ENCODE peak calls at places on chromosomes 11 and 22, in seven cellular contexts. One of them, this sample, is unnamed. For H3K4me1, the result is how much of the 10 kb centered on the place peaks cover.

GRCh38 chr22:50733521-50734342 is 4.3 kb upstream of the ACR start:
- DNase-seq in left ventricle myocardium inferior: peak
- DNase-seq in MM.1S: peak
- DNase-seq in CD8-positive, alpha-beta T cell: no peak
- DNase-seq in tibial nerve: peak
- DNase-seq in GM23338: no peak
- DNase-seq in foreskin keratinocyte: no peak
- DNase-seq in this sample: no peak

GRCh38 chr11:20156280-20156875 is 3.9 kb downstream of the DBX1 start:
- DNase-seq in left ventricle myocardium inferior: no peak
- DNase-seq in CD8-positive, alpha-beta T cell: peak
- DNase-seq in tibial nerve: no peak
- DNase-seq in GM23338: peak
- DNase-seq in MM.1S: no peak
- DNase-seq in foreskin keratinocyte: no peak
- DNase-seq in this sample: no peak

GRCh38 chr11:1234054-1234720 is 11.3 kb downstream of the MUC5B start:
- DNase-seq in GM23338: no peak
- DNase-seq in CD8-positive, alpha-beta T cell: no peak
- DNase-seq in MM.1S: no peak
- DNase-seq in foreskin keratinocyte: no peak
- DNase-seq in left ventricle myocardium inferior: peak
- DNase-seq in tibial nerve: no peak
- DNase-seq in this sample: no peak

GRCh38 chr11:12390258-12390657 is 12.9 kb downstream of the PARVA start:
- DNase-seq in MM.1S: no peak
- DNase-seq in CD8-positive, alpha-beta T cell: no peak
- DNase-seq in left ventricle myocardium inferior: no peak
- DNase-seq in tibial nerve: no peak
- DNase-seq in GM23338: no peak
- DNase-seq in foreskin keratinocyte: no peak
- DNase-seq in this sample: no peak

GRCh38 chr11:112465433-112466024 is 204.9 kb upstream of the PLET1 start:
- DNase-seq in GM23338: no peak
- DNase-seq in foreskin keratinocyte: no peak
- DNase-seq in tibial nerve: no peak
- DNase-seq in MM.1S: no peak
- DNase-seq in CD8-positive, alpha-beta T cell: no peak
- DNase-seq in left ventricle myocardium inferior: no peak
- DNase-seq in this sample: no peak

GRCh38 chr11:6544921-6545850 is 48.1 kb downstream of the DNHD1 start:
- DNase-seq in GM23338: no peak
- DNase-seq in tibial nerve: no peak
- DNase-seq in CD8-positive, alpha-beta T cell: no peak
- DNase-seq in left ventricle myocardium inferior: no peak
- DNase-seq in MM.1S: no peak
- DNase-seq in foreskin keratinocyte: no peak
- DNase-seq in this sample: peak

GRCh38 chr11:115581871-115582639 is 77.8 kb upstream of the CADM1 start:
- DNase-seq in MM.1S: no peak
- DNase-seq in foreskin keratinocyte: peak
- DNase-seq in left ventricle myocardium inferior: no peak
- DNase-seq in tibial nerve: no peak
- DNase-seq in GM23338: peak
- DNase-seq in CD8-positive, alpha-beta T cell: no peak
- DNase-seq in this sample: peak

GRCh38 chr11:110295487-110296225 is 758 bp downstream of the RDX start:
- DNase-seq in CD8-positive, alpha-beta T cell: peak
- DNase-seq in left ventricle myocardium inferior: peak
- DNase-seq in tibial nerve: peak
- DNase-seq in MM.1S: peak
- DNase-seq in GM23338: peak
- DNase-seq in foreskin keratinocyte: peak
- DNase-seq in this sample: peak

GRCh38 chr22:28442951-28443876 is 236.4 kb downstream of the TTC28 start:
- DNase-seq in CD8-positive, alpha-beta T cell: peak
- DNase-seq in MM.1S: no peak
- DNase-seq in left ventricle myocardium inferior: peak
- DNase-seq in GM23338: peak
- DNase-seq in foreskin keratinocyte: peak
- DNase-seq in tibial nerve: peak
- DNase-seq in this sample: peak

GRCh38 chr11:100396281-100396680 is 290.8 kb upstream of the ARHGAP42 start:
- DNase-seq in tibial nerve: no peak
- DNase-seq in MM.1S: no peak
- DNase-seq in GM23338: no peak
- DNase-seq in CD8-positive, alpha-beta T cell: no peak
- DNase-seq in foreskin keratinocyte: no peak
- DNase-seq in left ventricle myocardium inferior: no peak
- DNase-seq in this sample: no peak

GRCh38 chr11:93017821-93018690 is 48.6 kb downstream of the MTNR1B start:
- DNase-seq in CD8-positive, alpha-beta T cell: no peak
- DNase-seq in tibial nerve: no peak
- DNase-seq in GM23338: peak
- DNase-seq in foreskin keratinocyte: peak
- DNase-seq in MM.1S: no peak
- DNase-seq in left ventricle myocardium inferior: no peak
- DNase-seq in this sample: peak

GRCh38 chr22:23180893-23181762 is 819 bp downstream of the BCR start:
- DNase-seq in GM23338: peak
- DNase-seq in CD8-positive, alpha-beta T cell: peak
- DNase-seq in left ventricle myocardium inferior: peak
- DNase-seq in foreskin keratinocyte: no peak
- DNase-seq in MM.1S: peak
- DNase-seq in tibial nerve: no peak
- DNase-seq in this sample: no peak

GRCh38 chr11:32435152-32435480 is 223 bp downstream of the WT1 start:
- DNase-seq in left ventricle myocardium inferior: no peak
- DNase-seq in GM23338: peak
- DNase-seq in CD8-positive, alpha-beta T cell: no peak
- DNase-seq in MM.1S: no peak
- DNase-seq in foreskin keratinocyte: no peak
- DNase-seq in tibial nerve: no peak
- DNase-seq in this sample: peak

GRCh38 chr11:57585301-57585700 is 12.2 kb upstream of the SERPING1 start:
- DNase-seq in tibial nerve: no peak
- DNase-seq in foreskin keratinocyte: no peak
- DNase-seq in left ventricle myocardium inferior: no peak
- DNase-seq in GM23338: no peak
- DNase-seq in MM.1S: peak
- DNase-seq in CD8-positive, alpha-beta T cell: no peak
- DNase-seq in this sample: no peak

GRCh38 chr11:82505384-82505783 is 228.3 kb downstream of the FAM181B start:
- DNase-seq in CD8-positive, alpha-beta T cell: no peak
- DNase-seq in MM.1S: no peak
- DNase-seq in GM23338: peak
- DNase-seq in tibial nerve: no peak
- DNase-seq in foreskin keratinocyte: no peak
- DNase-seq in left ventricle myocardium inferior: no peak
- DNase-seq in this sample: no peak

GRCh38 chr11:47616726-47617416 is 22.7 kb upstream of the C1QTNF4 start:
- DNase-seq in foreskin keratinocyte: no peak
- DNase-seq in left ventricle myocardium inferior: no peak
- DNase-seq in tibial nerve: peak
- DNase-seq in CD8-positive, alpha-beta T cell: no peak
- DNase-seq in GM23338: peak
- DNase-seq in MM.1S: peak
- DNase-seq in this sample: peak

GRCh38 chr11:76574406-76574805 is 96.1 kb downstream of the LRRC32 start:
- DNase-seq in GM23338: no peak
- DNase-seq in tibial nerve: no peak
- DNase-seq in CD8-positive, alpha-beta T cell: no peak
- DNase-seq in left ventricle myocardium inferior: no peak
- DNase-seq in foreskin keratinocyte: peak
- DNase-seq in MM.1S: no peak
- DNase-seq in this sample: peak

GRCh38 chr11:65489061-65489705 is 9.7 kb upstream of the MALAT1 start:
- DNase-seq in left ventricle myocardium inferior: peak
- DNase-seq in foreskin keratinocyte: no peak
- DNase-seq in tibial nerve: no peak
- DNase-seq in MM.1S: no peak
- DNase-seq in GM23338: peak
- DNase-seq in CD8-positive, alpha-beta T cell: no peak
- DNase-seq in this sample: peak

GRCh38 chr11:118277312-118277711 is 13.2 kb upstream of the MPZL2 start:
- DNase-seq in CD8-positive, alpha-beta T cell: no peak
- DNase-seq in left ventricle myocardium inferior: no peak
- DNase-seq in foreskin keratinocyte: peak
- DNase-seq in GM23338: peak
- DNase-seq in MM.1S: no peak
- DNase-seq in tibial nerve: no peak
- DNase-seq in this sample: peak

GRCh38 chr11:110297726-110298297 is 1.4 kb upstream of the RDX start:
- DNase-seq in left ventricle myocardium inferior: no peak
- DNase-seq in GM23338: peak
- DNase-seq in CD8-positive, alpha-beta T cell: no peak
- DNase-seq in foreskin keratinocyte: peak
- DNase-seq in MM.1S: no peak
- DNase-seq in tibial nerve: no peak
- DNase-seq in this sample: no peak

GRCh38 chr11:117795726-117796455 is 1.1 kb downstream of the DSCAML1 start:
- DNase-seq in GM23338: peak
- DNase-seq in tibial nerve: no peak
- DNase-seq in left ventricle myocardium inferior: no peak
- DNase-seq in CD8-positive, alpha-beta T cell: no peak
- DNase-seq in foreskin keratinocyte: no peak
- DNase-seq in MM.1S: no peak
- DNase-seq in this sample: no peak

GRCh38 chr22:19893363-19893762 is 38.7 kb upstream of the GNB1L start:
- DNase-seq in CD8-positive, alpha-beta T cell: no peak
- DNase-seq in foreskin keratinocyte: no peak
- DNase-seq in GM23338: no peak
- DNase-seq in MM.1S: no peak
- DNase-seq in left ventricle myocardium inferior: no peak
- DNase-seq in tibial nerve: no peak
- DNase-seq in this sample: no peak
- H3K4me1 ChIP-seq in CD8-positive, alpha-beta T cell: half or more
- H3K4me1 ChIP-seq in foreskin keratinocyte: under half
- H3K4me1 ChIP-seq in GM23338: under half
- H3K4me1 ChIP-seq in MM.1S: under half
- H3K4me1 ChIP-seq in left ventricle myocardium inferior: under half
- H3K4me1 ChIP-seq in tibial nerve: under half
- H3K4me1 ChIP-seq in this sample: under half

DNA sequence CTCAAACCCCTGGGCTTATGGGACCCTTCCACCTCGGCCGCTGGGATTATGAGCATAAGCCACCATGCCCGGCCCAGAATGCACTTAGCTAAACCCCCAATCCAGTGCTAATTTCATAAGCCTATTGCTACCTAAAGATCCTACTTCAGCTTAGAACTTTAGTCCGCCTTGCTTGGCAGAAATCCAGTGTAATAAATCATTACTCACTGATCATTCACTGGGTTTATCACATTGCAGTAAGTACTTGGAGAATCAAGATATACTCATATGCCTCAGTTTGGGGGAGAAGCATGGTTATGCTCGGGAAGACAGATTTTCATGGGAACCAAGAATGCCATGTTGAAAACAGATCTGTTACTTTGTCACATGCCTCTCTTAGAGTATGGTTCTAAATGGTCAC is 3.8 kb upstream of the TBRG1 start:
- DNase-seq in CD8-positive, alpha-beta T cell: no peak
- DNase-seq in foreskin keratinocyte: no peak
- DNase-seq in tibial nerve: no peak
- DNase-seq in left ventricle myocardium inferior: no peak
- DNase-seq in GM23338: no peak
- DNase-seq in MM.1S: no peak
- DNase-seq in this sample: no peak
- TF ChIP-seq CTCF in CD8-positive, alpha-beta T cell: no peak
- TF ChIP-seq CTCF in foreskin keratinocyte: no peak
- TF ChIP-seq CTCF in tibial nerve: no peak
- TF ChIP-seq CTCF in left ventricle myocardium inferior: no peak
- TF ChIP-seq CTCF in GM23338: no peak
- TF ChIP-seq CTCF in MM.1S: no peak
- TF ChIP-seq CTCF in this sample: no peak

DNA sequence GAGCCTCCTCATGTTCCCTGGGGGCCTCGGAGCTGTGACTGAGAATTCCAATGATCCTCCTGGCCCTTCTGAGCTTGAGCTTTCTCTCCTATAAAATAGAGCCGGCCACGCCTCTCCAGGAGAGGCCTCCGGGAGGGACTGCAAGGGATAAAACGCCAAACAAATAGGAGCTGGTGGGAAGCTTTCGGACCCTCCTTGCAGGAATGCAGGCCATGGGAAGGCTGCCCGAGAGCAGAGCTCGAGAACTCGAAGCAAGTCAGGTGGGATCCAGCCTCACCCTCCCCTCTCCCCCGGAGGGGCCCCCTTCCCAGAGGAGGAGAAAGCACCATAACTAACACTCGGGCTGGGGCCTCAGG is 34.5 kb downstream of the FLRT1 start:
- DNase-seq in left ventricle myocardium inferior: no peak
- DNase-seq in CD8-positive, alpha-beta T cell: no peak
- DNase-seq in tibial nerve: no peak
- DNase-seq in GM23338: peak
- DNase-seq in foreskin keratinocyte: no peak
- DNase-seq in MM.1S: no peak
- DNase-seq in this sample: no peak
- H3K27ac ChIP-seq in left ventricle myocardium inferior: no peak
- H3K27ac ChIP-seq in CD8-positive, alpha-beta T cell: no peak
- H3K27ac ChIP-seq in tibial nerve: no peak
- H3K27ac ChIP-seq in GM23338: no peak
- H3K27ac ChIP-seq in foreskin keratinocyte: no peak
- H3K27ac ChIP-seq in MM.1S: no peak
- H3K27ac ChIP-seq in this sample: no peak

GRCh38 chr22:42178910-42179495 is 48.4 kb upstream of the CYP2D6 start:
- DNase-seq in foreskin keratinocyte: no peak
- DNase-seq in tibial nerve: no peak
- DNase-seq in GM23338: no peak
- DNase-seq in left ventricle myocardium inferior: no peak
- DNase-seq in MM.1S: no peak
- DNase-seq in CD8-positive, alpha-beta T cell: no peak
- DNase-seq in this sample: no peak

GRCh38 chr22:42180349-42180842 is 49.8 kb upstream of the CYP2D6 start:
- DNase-seq in MM.1S: no peak
- DNase-seq in tibial nerve: peak
- DNase-seq in GM23338: no peak
- DNase-seq in CD8-positive, alpha-beta T cell: peak
- DNase-seq in foreskin keratinocyte: peak
- DNase-seq in left ventricle myocardium inferior: no peak
- DNase-seq in this sample: no peak

GRCh38 chr22:42176271-42176670 is 45.7 kb upstream of the CYP2D6 start:
- DNase-seq in tibial nerve: no peak
- DNase-seq in MM.1S: no peak
- DNase-seq in foreskin keratinocyte: no peak
- DNase-seq in left ventricle myocardium inferior: no peak
- DNase-seq in GM23338: no peak
- DNase-seq in CD8-positive, alpha-beta T cell: no peak
- DNase-seq in this sample: no peak

GRCh38 chr22:42177891-42178336 is 47.3 kb upstream of the CYP2D6 start:
- DNase-seq in tibial nerve: no peak
- DNase-seq in CD8-positive, alpha-beta T cell: no peak
- DNase-seq in left ventricle myocardium inferior: no peak
- DNase-seq in MM.1S: no peak
- DNase-seq in GM23338: no peak
- DNase-seq in foreskin keratinocyte: no peak
- DNase-seq in this sample: no peak

DNA sequence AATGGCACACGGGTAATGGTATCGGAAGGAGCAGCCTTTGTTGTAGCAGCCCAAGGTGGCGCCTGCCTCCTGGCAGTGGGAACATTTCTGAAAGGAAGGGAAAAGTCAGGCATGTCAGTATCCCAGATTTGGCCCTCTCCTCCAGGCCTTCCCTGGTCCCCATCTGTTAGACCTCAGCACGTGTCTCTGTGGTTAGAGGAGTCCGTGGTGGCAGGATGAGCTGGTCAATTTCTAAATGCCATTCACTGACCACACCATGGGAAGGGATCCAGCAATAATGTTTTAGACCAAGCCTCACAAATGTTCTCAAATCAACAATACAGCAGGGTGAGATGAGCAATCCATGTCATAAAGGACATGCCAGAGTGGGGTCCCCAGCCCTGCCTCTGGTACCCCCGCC is 49.0 kb upstream of the CYP2D6 start:
- DNase-seq in CD8-positive, alpha-beta T cell: no peak
- DNase-seq in tibial nerve: no peak
- DNase-seq in GM23338: no peak
- DNase-seq in left ventricle myocardium inferior: no peak
- DNase-seq in MM.1S: no peak
- DNase-seq in foreskin keratinocyte: no peak
- DNase-seq in this sample: peak
- H3K4me1 ChIP-seq in CD8-positive, alpha-beta T cell: under half
- H3K4me1 ChIP-seq in tibial nerve: under half
- H3K4me1 ChIP-seq in GM23338: under half
- H3K4me1 ChIP-seq in left ventricle myocardium inferior: under half
- H3K4me1 ChIP-seq in MM.1S: under half
- H3K4me1 ChIP-seq in foreskin keratinocyte: under half
- H3K4me1 ChIP-seq in this sample: under half

This sample was measured in cardiac muscle cell.